ENCODE peak calls at places on chromosomes 7 and 10, in four cellular contexts. I is lower lobe of right lung, N is fibroblast of pulmonary artery, Q is transverse colon. E is an unnamed sample.

GRCh38 chr7:90262438-90262837 is 17.5 kb downstream of the CFAP69 start:
- DNase-seq in N (peak; percentile 70), Q (no peak), I (no peak), E (peak; percentile 74)

GRCh38 chr10:62924344-62924748 is 108.2 kb upstream of the EGR2 start:
- DNase-seq in N (no peak), I (no peak), Q (peak; percentile 14), E (no peak)

GRCh38 chr10:77836299-77836820 is 90.2 kb downstream of the DLG5 start:
- DNase-seq in I (peak; percentile 74), N (peak; percentile 39), Q (peak; percentile 68), E (no peak)

GRCh38 chr7:78924581-78924980 is 528.9 kb downstream of the MAGI2 start:
- DNase-seq in N (peak; percentile 35), I (no peak), Q (no peak), E (peak; percentile 45)

GRCh38 chr10:26944261-26944882 is 83.6 kb upstream of the ABI1 start:
- DNase-seq in N (no peak), Q (no peak), I (no peak), E (no peak)

GRCh38 chr10:68406111-68406814 is 814 bp downstream of the RUFY2 start:
- DNase-seq in N (peak; percentile 75), I (peak; percentile 70), Q (peak; percentile 53), E (peak; percentile 60)

GRCh38 chr7:143408686-143409551 is at the start of gene EPHA1:
- DNase-seq in N (no peak), Q (peak; percentile 75), I (peak; percentile 77), E (no peak)

GRCh38 chr10:2214805-2215204 is 477.5 kb upstream of the ADARB2 start:
- DNase-seq in I (no peak), N (no peak), Q (no peak), E (no peak)

GRCh38 chr7:16747095-16747494 is 6.5 kb upstream of the TSPAN13 start:
- DNase-seq in Q (no peak), N (peak; percentile 56), I (no peak), E (peak; percentile 45)

GRCh38 chr10:60869916-60870728 is 73.9 kb downstream of the RHOBTB1 start:
- DNase-seq in Q (no peak), N (no peak), I (no peak), E (no peak)

GRCh38 chr10:73644015-73644743 is 2.9 kb upstream of the MYOZ1 start:
- DNase-seq in Q (peak; percentile 64), I (no peak), N (peak; percentile 81), E (peak; percentile 84)

GRCh38 chr7:44145969-44146897 is 5.1 kb upstream of the MYL7 start:
- DNase-seq in N (peak; percentile 59), I (peak; percentile 85), Q (peak; percentile 90), E (peak; percentile 17)

GRCh38 chr7:375491-375821 is 85.5 kb downstream of the FOXL3 start:
- DNase-seq in I (no peak), N (no peak), Q (peak; percentile 5), E (no peak)

GRCh38 chr7:134458341-134458805 is 527 bp downstream of the AKR1B1 start:
- DNase-seq in Q (peak; percentile 56), N (no peak), I (peak; percentile 56), E (peak; percentile 48)

GRCh38 chr7:152760384-152761115 is 998 bp downstream of the ACTR3B start:
- DNase-seq in Q (no peak), N (no peak), I (no peak), E (peak; percentile 20)

GRCh38 chr7:4882742-4883351 is 669 bp downstream of the RADIL start:
- DNase-seq in I (no peak), Q (no peak), N (peak; percentile 7), E (no peak)

GRCh38 chr10:123967626-123968243 is 76.1 kb upstream of the CPXM2 start:
- DNase-seq in Q (peak; percentile 76), I (peak; percentile 71), N (peak; percentile 54), E (peak; percentile 72)

GRCh38 chr7:97006951-97007861 is 1.9 kb downstream of the DLX6 start:
- DNase-seq in Q (no peak), N (no peak), I (no peak), E (no peak)

GRCh38 chr7:63925262-63925625 is 73.4 kb upstream of the ZNF722 start:
- DNase-seq in N (no peak), I (no peak), Q (no peak), E (no peak)

GRCh38 chr10:125691160-125691981 is 8.4 kb upstream of the TEX36 start:
- DNase-seq in N (no peak), I (no peak), Q (no peak), E (no peak)

GRCh38 chr10:88497878-88498277 is 85.2 kb downstream of the RNLS start:
- DNase-seq in Q (no peak), I (no peak), N (no peak), E (peak; percentile 28)

GRCh38 chr10:7260912-7261700 is 149.7 kb downstream of the SFMBT2 start:
- DNase-seq in Q (no peak), I (no peak), N (peak; percentile 31), E (peak; percentile 15)

GRCh38 chr10:79176949-79177602 is 108.3 kb downstream of the ZMIZ1 start:
- DNase-seq in N (peak; percentile 61), I (no peak), Q (no peak), E (peak; percentile 69)

GRCh38 chr10:90591629-90592028 is 266.2 kb downstream of the HTR7 start:
- DNase-seq in I (no peak), Q (no peak), N (no peak), E (no peak)

GRCh38 chr10:125134483-125134848 is 25.9 kb downstream of the CTBP2 start:
- DNase-seq in N (no peak), I (no peak), Q (no peak), E (no peak)

GRCh38 chr10:84204122-84204521 is 9.8 kb downstream of the CDHR1 start:
- DNase-seq in N (no peak), Q (no peak), I (no peak), E (no peak)

GRCh38 chr7:64463636-64464375 is 99.1 kb downstream of the ZNF680 start:
- DNase-seq in I (peak; percentile 53), N (peak; percentile 22), Q (peak; percentile 10), E (peak; percentile 43)

GRCh38 chr7:139118234-139118802 is 8.8 kb upstream of the ZC3HAV1 start:
- DNase-seq in I (no peak), Q (no peak), N (peak; percentile 57), E (peak; percentile 61)
- TF ChIP-seq CTCF in I (no peak), Q (no peak), N (no peak), E (no peak)

GRCh38 chr7:38199782-38200181 is 21.7 kb downstream of the STARD3NL start:
- DNase-seq in Q (no peak), I (no peak), N (no peak), E (no peak)

GRCh38 chr7:38195804-38196595 is 18.0 kb downstream of the STARD3NL start:
- DNase-seq in I (no peak), Q (no peak), N (peak; percentile 60), E (peak; percentile 72)

GRCh38 chr7:38199154-38199553 is 21.1 kb downstream of the STARD3NL start:
- DNase-seq in I (no peak), Q (no peak), N (no peak), E (no peak)

GRCh38 chr7:38198356-38198755 is 20.3 kb downstream of the STARD3NL start:
- DNase-seq in Q (no peak), N (no peak), I (no peak), E (peak; percentile 40)
- H3K4me3 ChIP-seq in Q (no peak overlapping the region), N (no peak overlapping the region), I (no peak overlapping the region), E (no peak overlapping the region)

DNA sequence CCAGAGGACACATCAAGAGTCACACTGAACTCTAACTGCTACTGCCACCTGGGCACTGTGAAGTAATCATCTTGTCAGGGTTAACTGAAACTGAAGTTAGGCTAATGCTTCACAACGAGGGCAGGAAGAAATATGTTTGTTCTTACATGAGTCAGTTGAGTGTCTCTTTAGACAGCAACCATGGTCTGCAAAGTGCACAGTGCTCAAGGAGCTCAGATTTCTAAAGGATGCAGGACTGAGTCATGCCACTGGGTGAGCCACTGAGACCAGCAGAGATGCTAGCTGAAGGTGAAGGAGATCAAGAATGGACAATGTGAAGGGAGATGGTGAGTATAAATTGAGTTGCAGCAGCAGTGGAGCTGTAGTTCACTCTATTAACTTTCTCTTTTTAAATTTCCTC is 76.0 kb upstream of the CTTNBP2 start:
- DNase-seq in N (no peak), I (no peak), Q (no peak), E (no peak)
- TF ChIP-seq CTCF in N (no peak), I (no peak), Q (no peak), E (peak; percentile 4)

GRCh38 chr7:29871787-29872398 is 65.6 kb downstream of the WIPF3 start:
- DNase-seq in N (peak; percentile 93), Q (no peak), I (no peak), E (peak; percentile 78)

GRCh38 chr7:29865526-29865925 is 59.2 kb downstream of the WIPF3 start:
- DNase-seq in N (peak; percentile 88), I (no peak), Q (no peak), E (peak; percentile 90)

GRCh38 chr7:29864668-29865067 is 58.4 kb downstream of the WIPF3 start:
- DNase-seq in N (peak; percentile 16), I (no peak), Q (no peak), E (peak; percentile 20)

DNA sequence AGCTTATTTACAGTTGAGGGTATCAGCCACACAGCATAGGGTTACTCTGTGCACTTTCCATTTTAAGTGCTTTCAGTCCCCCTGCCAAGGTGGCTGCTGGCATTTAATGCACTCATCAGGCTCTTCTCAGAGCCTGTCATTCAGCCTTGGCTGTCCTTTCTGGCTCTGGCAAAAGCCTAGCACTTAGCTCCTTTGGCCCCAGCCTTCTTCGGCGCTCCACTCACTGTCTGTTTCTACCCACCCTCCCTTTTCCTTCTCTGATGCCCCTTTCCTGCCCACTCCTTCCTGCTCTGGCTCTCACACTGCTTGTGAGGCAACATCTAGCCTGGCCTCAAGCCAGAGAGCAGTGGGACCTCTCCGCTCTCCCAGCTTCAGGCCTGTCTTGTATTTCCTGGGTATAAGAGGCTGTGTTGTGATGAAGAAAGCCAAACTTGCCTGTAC is 60.2 kb downstream of the WIPF3 start:
- DNase-seq in N (peak; percentile 92), I (peak; percentile 79), Q (no peak), E (peak; percentile 31)
- H3K4me3 ChIP-seq in N (no peak overlapping the region), I (no peak overlapping the region), Q (no peak overlapping the region), E (no peak overlapping the region)